ENCODE peak calls at places on chromosomes 2 and 18, in four cellular contexts. L is H9, F is IMR-90, X is H1. K is an unnamed sample.

GRCh38 chr2:215465246-215465645 is 29.4 kb upstream of the FN1 start:
- DNase-seq in L (no peak), F (peak), X (no peak), K (peak)

GRCh38 chr2:88838165-88838635 is 146.7 kb downstream of the RPIA start:
- DNase-seq in X (no peak), L (no peak), F (no peak), K (no peak)

GRCh38 chr18:24456549-24456948 is 3.9 kb upstream of the HRH4 start:
- DNase-seq in L (no peak), X (no peak), F (no peak), K (no peak)

GRCh38 chr2:240820607-240821428 is 799 bp upstream of the KIF1A start:
- DNase-seq in X (peak), F (no peak), L (peak), K (peak)

GRCh38 chr2:165443524-165443923 is 26.0 kb upstream of the CSRNP3 start:
- DNase-seq in X (no peak), F (no peak), L (no peak), K (peak)

GRCh38 chr2:171411791-171412483 is 21.9 kb downstream of the METTL8 start:
- DNase-seq in L (no peak), X (no peak), F (peak), K (no peak)

GRCh38 chr2:231614559-231615057 is 21.9 kb downstream of the TEX44 start:
- DNase-seq in F (no peak), L (no peak), X (peak), K (peak)

GRCh38 chr2:64938607-64939285 is 50.5 kb upstream of the SLC1A4 start:
- DNase-seq in F (no peak), X (no peak), L (no peak), K (no peak)

GRCh38 chr2:32383858-32384257 is 27.0 kb downstream of the BIRC6 start:
- DNase-seq in F (no peak), X (no peak), L (no peak), K (no peak)
- H4K5ac ChIP-seq in F (no peak), X (no peak), L (no peak), K (no peak)

GRCh38 chr2:3311601-3312000 is 66.0 kb downstream of the EIPR1 start:
- DNase-seq in X (no peak), L (no peak), F (no peak), K (no peak)
- H3K56ac ChIP-seq in X (no peak), L (no peak), F (no peak), K (no peak)

GRCh38 chr18:43160509-43160908 is 45.0 kb upstream of the RIT2 start:
- DNase-seq in X (no peak), F (peak), L (no peak), K (no peak)

GRCh38 chr18:43159091-43159490 is 43.6 kb upstream of the RIT2 start:
- DNase-seq in F (no peak), X (no peak), L (no peak), K (no peak)

GRCh38 chr18:43158381-43158780 is 42.9 kb upstream of the RIT2 start:
- DNase-seq in F (no peak), L (no peak), X (no peak), K (no peak)

DNA sequence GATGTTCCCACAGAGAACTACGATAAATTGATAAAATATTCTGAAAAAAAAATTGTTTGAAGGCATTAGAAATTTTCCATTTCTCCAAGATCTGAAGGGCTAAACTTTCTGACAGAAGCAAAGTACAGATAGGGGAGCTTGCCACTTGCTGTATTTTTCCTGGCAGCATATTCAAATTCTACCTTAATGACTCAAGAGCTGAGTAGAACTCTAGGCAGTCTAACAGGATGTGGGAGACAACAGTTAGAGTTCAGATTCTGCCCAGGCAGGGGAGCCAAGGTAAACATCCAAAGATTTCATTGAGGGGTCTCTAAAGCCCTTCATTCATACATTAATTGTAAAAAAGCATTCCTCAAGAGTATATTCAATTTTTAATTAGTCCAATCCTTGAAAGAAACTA is 46.0 kb upstream of the RIT2 start:
- DNase-seq in X (no peak), L (no peak), F (peak), K (no peak)
- H4K5ac ChIP-seq in X (no peak), L (no peak), F (no peak), K (no peak)

GRCh38 chr2:11491348-11491930 is 25.5 kb upstream of the E2F6 start:
- DNase-seq in F (no peak), L (no peak), X (no peak), K (no peak)
- H3K56ac ChIP-seq in F (no peak), L (no peak), X (no peak), K (peak)

GRCh38 chr2:61249521-61250071 is 87.6 kb downstream of the C2orf74 start:
- DNase-seq in F (no peak), X (no peak), L (no peak), K (no peak)

GRCh38 chr2:61254536-61254935 is 92.5 kb downstream of the C2orf74 start:
- DNase-seq in L (no peak), X (no peak), F (no peak), K (no peak)

GRCh38 chr2:61255580-61256437 is 93.8 kb downstream of the C2orf74 start:
- DNase-seq in X (no peak), F (peak), L (no peak), K (no peak)

GRCh38 chr2:61253136-61253535 is 91.1 kb downstream of the C2orf74 start:
- DNase-seq in L (no peak), F (peak), X (no peak), K (no peak)

DNA sequence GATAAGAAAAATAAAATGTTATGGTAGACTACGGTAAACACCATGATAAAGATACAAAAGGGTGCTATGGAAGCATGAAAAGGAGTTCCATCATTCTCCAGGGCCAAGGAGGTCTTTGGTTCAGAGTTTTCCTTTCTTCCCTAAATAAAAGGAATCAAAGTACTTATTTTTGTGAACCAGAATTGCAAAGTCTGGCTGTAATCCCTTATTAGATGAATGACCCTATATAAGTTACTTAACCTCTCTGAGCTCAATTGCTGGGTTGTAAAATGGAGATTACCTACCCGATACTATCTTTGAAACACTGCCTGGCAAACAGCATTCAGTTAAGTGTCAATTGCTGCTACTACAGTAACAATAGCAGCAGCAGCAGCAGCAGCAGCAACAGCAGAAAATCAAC is 90.0 kb downstream of the C2orf74 start:
- DNase-seq in X (no peak), L (no peak), F (no peak), K (peak)
- H4K5ac ChIP-seq in X (no peak), L (no peak), F (no peak), K (no peak)

GRCh38 chr2:58731488-58731869 is 490.4 kb upstream of the FANCL start:
- DNase-seq in F (no peak), L (no peak), X (no peak), K (peak)

GRCh38 chr2:58732999-58733398 is 491.9 kb upstream of the FANCL start:
- DNase-seq in L (no peak), F (no peak), X (no peak), K (no peak)

GRCh38 chr2:58730764-58731487 is 489.8 kb upstream of the FANCL start:
- DNase-seq in F (no peak), X (no peak), L (no peak), K (no peak)

GRCh38 chr2:58727977-58728656 is 487.0 kb upstream of the FANCL start:
- DNase-seq in F (no peak), L (no peak), X (no peak), K (no peak)
- H3K56ac ChIP-seq in F (no peak), L (no peak), X (no peak), K (no peak)

DNA sequence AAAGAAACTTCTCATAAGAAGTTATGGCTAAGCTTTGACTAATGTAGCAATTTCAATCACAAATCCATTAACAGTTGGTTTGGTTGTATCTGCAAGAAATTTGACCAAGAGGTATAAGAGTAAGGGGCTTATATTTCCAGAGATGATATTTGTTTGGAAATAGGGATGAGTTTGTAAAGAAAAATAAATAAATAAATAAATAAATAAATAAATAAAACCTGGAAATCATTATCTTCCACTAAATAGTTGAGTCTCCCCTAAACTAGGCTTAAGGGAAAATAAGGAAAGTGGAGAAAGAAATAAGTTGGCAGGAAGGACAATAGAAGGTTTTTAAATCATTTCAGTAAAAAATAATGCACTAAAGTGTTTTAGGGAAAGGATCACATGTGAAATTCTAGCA is 23.5 kb upstream of the SCN7A start:
- DNase-seq in L (no peak), F (no peak), X (no peak), K (no peak)
- H4K5ac ChIP-seq in L (no peak), F (no peak), X (no peak), K (no peak)

DNA sequence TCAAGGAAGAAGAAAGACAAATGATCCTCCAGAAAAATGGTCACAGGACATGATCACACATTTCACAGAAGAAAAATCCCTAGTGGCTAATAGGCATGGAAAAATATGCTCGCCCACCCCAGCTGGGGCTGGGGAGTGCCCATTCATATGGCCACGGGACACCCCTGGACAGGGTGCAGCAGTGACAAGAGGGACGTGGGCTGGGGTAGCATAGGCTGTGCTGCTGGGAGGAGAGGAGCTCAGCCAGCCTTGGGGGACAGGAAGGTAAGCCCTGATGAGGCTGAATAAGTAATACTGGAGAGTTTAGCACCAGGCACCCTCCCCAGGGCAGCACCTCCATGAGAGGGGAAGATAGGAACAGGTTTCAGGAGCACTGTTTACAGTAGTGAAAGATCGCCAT is 254.9 kb upstream of the HS6ST1 start:
- DNase-seq in F (no peak), X (peak), L (no peak), K (no peak)
- H3K56ac ChIP-seq in F (no peak), X (no peak), L (no peak), K (no peak)

DNA sequence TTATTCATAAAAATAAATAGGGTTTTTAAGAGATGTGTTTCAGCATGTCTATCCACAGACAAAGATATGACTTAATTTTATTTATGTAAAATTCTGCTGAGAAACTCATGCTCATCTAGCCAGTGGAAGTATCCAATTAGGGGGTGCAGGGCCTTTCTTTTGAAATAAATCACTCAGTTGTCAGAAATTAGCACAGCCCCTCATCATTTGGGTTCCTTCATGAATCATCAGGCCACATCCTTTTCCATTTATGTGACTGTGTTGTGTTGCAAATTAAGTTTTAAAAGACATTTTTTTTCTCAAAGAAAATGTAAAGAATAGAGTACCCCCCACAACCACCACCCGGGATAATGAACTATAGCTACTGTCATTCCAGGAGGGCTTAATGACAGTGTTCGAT is 185.8 kb downstream of the NRP2 start:
- DNase-seq in L (no peak), F (no peak), X (no peak), K (no peak)
- H4K5ac ChIP-seq in L (no peak), F (no peak), X (no peak), K (no peak)